ENCODE peak calls at places on chromosome 15, in nine cellular contexts. E is upper lobe of left lung, K is uterus, P is ascending aorta, U is fibroblast of lung, V is transverse colon, Y is neuronal stem cell, Q is spleen, I is aorta. B is an unnamed sample.

GRCh38 chr15:85623648-85624047 is 171.1 kb downstream of the KLHL25 start:
- DNase-seq in E (no peak), K (no peak), P (no peak), U (peak; percentile 44), V (no peak), Y (no peak), Q (no peak), I (no peak), B (no peak)

GRCh38 chr15:52440414-52440813 is 88.3 kb downstream of the MYO5A start:
- DNase-seq in E (no peak), K (no peak), P (no peak), U (no peak), V (no peak), Y (no peak), Q (no peak), I (no peak), B (no peak)

GRCh38 chr15:57345584-57345983 is 30.7 kb upstream of the CGNL1 start:
- DNase-seq in E (no peak), K (no peak), P (no peak), U (no peak), V (no peak), Y (no peak), Q (no peak), I (no peak), B (no peak)

GRCh38 chr15:70526221-70526973 is 237.0 kb downstream of the UACA start:
- DNase-seq in E (no peak), K (no peak), P (no peak), U (no peak), V (peak; percentile 33), Y (no peak), Q (peak; percentile 78), I (no peak), B (no peak)

GRCh38 chr15:38504680-38505467 is 50.9 kb downstream of the FAM98B start:
- DNase-seq in E (no peak), K (no peak), P (no peak), U (no peak), V (no peak), Y (no peak), Q (no peak), I (no peak), B (no peak)

GRCh38 chr15:44633603-44634002 is 29.9 kb downstream of the SPG11 start:
- DNase-seq in E (no peak), K (no peak), P (no peak), U (peak; percentile 73), V (no peak), Y (no peak), Q (no peak), I (no peak), B (no peak)

GRCh38 chr15:93801206-93801605 is 430.2 kb upstream of the MCTP2 start:
- DNase-seq in E (no peak), K (no peak), P (no peak), U (no peak), V (no peak), Y (no peak), Q (no peak), I (no peak), B (no peak)

GRCh38 chr15:70266412-70267089 is 168.8 kb upstream of the TLE3 start:
- DNase-seq in E (peak; percentile 88), K (peak; percentile 89), P (peak; percentile 58), U (peak; percentile 79), V (peak; percentile 49), Y (no peak), Q (peak; percentile 91), I (peak; percentile 94), B (no peak)

GRCh38 chr15:29616512-29616911 is 205.8 kb downstream of the TJP1 start:
- DNase-seq in E (no peak), K (no peak), P (no peak), U (no peak), V (no peak), Y (no peak), Q (no peak), I (no peak), B (no peak)

GRCh38 chr15:65431731-65432130 is 9.0 kb upstream of the IGDCC4 start:
- DNase-seq in E (no peak), K (no peak), P (no peak), U (no peak), V (no peak), Y (no peak), Q (no peak), I (no peak), B (no peak)

GRCh38 chr15:69880616-69881309 is 217.0 kb downstream of the TLE3 start:
- DNase-seq in E (no peak), K (no peak), P (no peak), U (no peak), V (no peak), Y (no peak), Q (peak; percentile 0), I (no peak), B (no peak)

GRCh38 chr15:57485869-57486268 is 105.8 kb upstream of the MYZAP start:
- DNase-seq in E (peak; percentile 91), K (no peak), P (no peak), U (peak; percentile 52), V (no peak), Y (no peak), Q (no peak), I (peak; percentile 67), B (peak; percentile 74)

GRCh38 chr15:73318463-73319351 is 50.1 kb downstream of the HCN4 start:
- DNase-seq in E (peak; percentile 16), K (no peak), P (no peak), U (no peak), V (no peak), Y (peak; percentile 43), Q (peak; percentile 67), I (no peak), B (no peak)

GRCh38 chr15:69222002-69222474 is 61.6 kb downstream of the GLCE start:
- DNase-seq in E (no peak), K (no peak), P (no peak), U (no peak), V (no peak), Y (no peak), Q (no peak), I (peak; percentile 24), B (no peak)

GRCh38 chr15:80183886-80184285 is 31.1 kb downstream of the FAH start:
- DNase-seq in E (no peak), K (no peak), P (no peak), U (peak; percentile 49), V (no peak), Y (no peak), Q (no peak), I (no peak), B (no peak)

GRCh38 chr15:80186066-80186465 is 33.3 kb downstream of the FAH start:
- DNase-seq in E (no peak), K (no peak), P (no peak), U (no peak), V (no peak), Y (no peak), Q (no peak), I (no peak), B (no peak)

GRCh38 chr15:80188293-80188692 is 35.5 kb downstream of the FAH start:
- DNase-seq in E (no peak), K (no peak), P (no peak), U (no peak), V (no peak), Y (peak; percentile 21), Q (no peak), I (no peak), B (no peak)

GRCh38 chr15:80185152-80185551 is 32.4 kb downstream of the FAH start:
- DNase-seq in E (no peak), K (no peak), P (no peak), U (no peak), V (no peak), Y (no peak), Q (no peak), I (no peak), B (no peak)

DNA sequence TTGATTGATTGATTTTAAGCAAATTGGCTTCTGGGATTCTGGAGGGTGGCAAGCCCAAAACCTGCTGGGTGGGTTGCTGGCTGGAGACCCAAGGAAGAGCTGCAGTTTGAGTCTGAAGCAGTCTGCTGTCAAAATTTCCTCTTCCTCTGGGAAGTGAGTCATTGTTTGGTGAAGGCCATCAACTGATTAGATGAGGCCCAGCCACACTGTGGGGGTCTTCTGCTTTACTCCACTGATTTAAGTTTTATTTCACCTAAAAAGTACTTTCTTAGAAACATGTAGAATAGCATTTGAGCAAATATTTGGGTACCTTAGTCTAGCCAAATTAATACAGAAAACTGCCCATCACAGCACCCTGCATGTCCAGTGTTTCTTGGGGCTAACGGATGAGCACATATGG is 33.8 kb downstream of the FAH start:
- DNase-seq in E (no peak), K (no peak), P (no peak), U (no peak), V (no peak), Y (no peak), Q (no peak), I (no peak), B (no peak)
- H3K36me3 ChIP-seq in E (peaks cover 33% of the 10 kb centered on the region), K (no peaks in the 10 kb centered on the region), P (peaks cover 35% of the 10 kb centered on the region), U (peaks cover 4% of the 10 kb centered on the region), V (no peaks in the 10 kb centered on the region), Y (peaks cover 20% of the 10 kb centered on the region), Q (no peaks in the 10 kb centered on the region), I (peaks cover 4% of the 10 kb centered on the region), B (peaks cover 2% of the 10 kb centered on the region)

GRCh38 chr15:64117759-64118487 is 22.1 kb downstream of the SNX1 start:
- DNase-seq in E (no peak), K (no peak), P (no peak), U (no peak), V (no peak), Y (no peak), Q (no peak), I (no peak), B (no peak)

GRCh38 chr15:64110945-64111678 is 15.3 kb downstream of the SNX1 start:
- DNase-seq in E (no peak), K (no peak), P (no peak), U (no peak), V (no peak), Y (no peak), Q (no peak), I (no peak), B (no peak)

GRCh38 chr15:64112077-64112772 is 16.4 kb downstream of the SNX1 start:
- DNase-seq in E (no peak), K (no peak), P (no peak), U (peak; percentile 8), V (no peak), Y (no peak), Q (no peak), I (no peak), B (no peak)

GRCh38 chr15:64111679-64112050 is 15.9 kb downstream of the SNX1 start:
- DNase-seq in E (no peak), K (no peak), P (no peak), U (no peak), V (no peak), Y (no peak), Q (no peak), I (no peak), B (no peak)

GRCh38 chr15:64112904-64113303 is 17.1 kb downstream of the SNX1 start:
- DNase-seq in E (no peak), K (no peak), P (no peak), U (peak; percentile 48), V (no peak), Y (no peak), Q (no peak), I (no peak), B (no peak)
- H3K36me3 ChIP-seq in E (peaks cover 15% of the 10 kb centered on the region), K (no peaks in the 10 kb centered on the region), P (peaks cover 55% of the 10 kb centered on the region), U (peaks cover 4% of the 10 kb centered on the region), V (peaks cover 46% of the 10 kb centered on the region), Y (peaks cover 61% of the 10 kb centered on the region), Q (peaks cover 39% of the 10 kb centered on the region), I (peaks cover 2% of the 10 kb centered on the region), B (peaks cover 7% of the 10 kb centered on the region)

GRCh38 chr15:97346221-97346620 is 614.3 kb upstream of the ARRDC4 start:
- DNase-seq in E (no peak), K (no peak), P (no peak), U (no peak), V (no peak), Y (no peak), Q (no peak), I (no peak), B (no peak)
- H3K36me3 ChIP-seq in E (no peaks in the 10 kb centered on the region), K (no peaks in the 10 kb centered on the region), P (no peaks in the 10 kb centered on the region), U (no peaks in the 10 kb centered on the region), V (no peaks in the 10 kb centered on the region), Y (no peaks in the 10 kb centered on the region), Q (no peaks in the 10 kb centered on the region), I (no peaks in the 10 kb centered on the region), B (no peaks in the 10 kb centered on the region)

GRCh38 chr15:31897746-31898145 is 132.6 kb upstream of the CHRNA7 start:
- DNase-seq in E (no peak), K (no peak), P (no peak), U (no peak), V (no peak), Y (no peak), Q (no peak), I (no peak), B (no peak)
- H3K36me3 ChIP-seq in E (no peaks in the 10 kb centered on the region), K (no peaks in the 10 kb centered on the region), P (no peaks in the 10 kb centered on the region), U (no peaks in the 10 kb centered on the region), V (no peaks in the 10 kb centered on the region), Y (no peaks in the 10 kb centered on the region), Q (no peaks in the 10 kb centered on the region), I (no peaks in the 10 kb centered on the region), B (no peaks in the 10 kb centered on the region)